ENCODE peak calls at places on chromosome 7, in five cellular contexts. One of them, this sample, is unnamed.

GRCh38 chr7:45940939-45941338 is 19.9 kb upstream of the IGFBP3 start:
- DNase-seq in K562: no peak
- DNase-seq in H1: no peak
- DNase-seq in A549: no peak
- DNase-seq in GM12878: no peak
- DNase-seq in this sample: no peak

GRCh38 chr7:31633894-31634494 is 53.0 kb upstream of the PPP1R17 start:
- DNase-seq in H1: peak
- DNase-seq in A549: peak
- DNase-seq in K562: peak
- DNase-seq in GM12878: no peak
- DNase-seq in this sample: peak

GRCh38 chr7:51310131-51310583 is 6.5 kb downstream of the COBL start:
- DNase-seq in A549: no peak
- DNase-seq in H1: no peak
- DNase-seq in GM12878: no peak
- DNase-seq in K562: no peak
- DNase-seq in this sample: no peak

GRCh38 chr7:117857718-117858117 is 15.5 kb downstream of the CTTNBP2 start:
- DNase-seq in K562: no peak
- DNase-seq in GM12878: no peak
- DNase-seq in H1: no peak
- DNase-seq in A549: no peak
- DNase-seq in this sample: no peak

GRCh38 chr7:101410743-101411476 is 48.2 kb downstream of the COL26A1 start:
- DNase-seq in H1: peak
- DNase-seq in K562: peak
- DNase-seq in GM12878: no peak
- DNase-seq in A549: peak
- DNase-seq in this sample: peak

GRCh38 chr7:125695631-125696030 is 766.0 kb upstream of the POT1 start:
- DNase-seq in H1: no peak
- DNase-seq in K562: no peak
- DNase-seq in A549: no peak
- DNase-seq in GM12878: no peak
- DNase-seq in this sample: no peak

GRCh38 chr7:156773966-156774365 is 119.0 kb downstream of the LMBR1 start:
- DNase-seq in GM12878: no peak
- DNase-seq in A549: no peak
- DNase-seq in K562: no peak
- DNase-seq in H1: no peak
- DNase-seq in this sample: no peak

GRCh38 chr7:104979167-104979841 is 34.7 kb upstream of the KMT2E start:
- DNase-seq in A549: no peak
- DNase-seq in K562: no peak
- DNase-seq in GM12878: no peak
- DNase-seq in H1: no peak
- DNase-seq in this sample: no peak

GRCh38 chr7:5528815-5529442 is 105.3 kb upstream of the TNRC18 start:
- DNase-seq in A549: no peak
- DNase-seq in GM12878: no peak
- DNase-seq in H1: no peak
- DNase-seq in K562: no peak
- DNase-seq in this sample: no peak

GRCh38 chr7:140704205-140704604 is 7.7 kb downstream of the NDUFB2 start:
- DNase-seq in A549: no peak
- DNase-seq in H1: no peak
- DNase-seq in GM12878: no peak
- DNase-seq in K562: no peak
- DNase-seq in this sample: no peak

GRCh38 chr7:85595639-85596268 is 408.9 kb upstream of the SEMA3D start:
- DNase-seq in H1: no peak
- DNase-seq in K562: no peak
- DNase-seq in GM12878: no peak
- DNase-seq in A549: no peak
- DNase-seq in this sample: no peak

GRCh38 chr7:116271980-116272886 is 61.9 kb downstream of the TES start:
- DNase-seq in GM12878: no peak
- DNase-seq in A549: peak
- DNase-seq in H1: no peak
- DNase-seq in K562: no peak
- DNase-seq in this sample: no peak

DNA sequence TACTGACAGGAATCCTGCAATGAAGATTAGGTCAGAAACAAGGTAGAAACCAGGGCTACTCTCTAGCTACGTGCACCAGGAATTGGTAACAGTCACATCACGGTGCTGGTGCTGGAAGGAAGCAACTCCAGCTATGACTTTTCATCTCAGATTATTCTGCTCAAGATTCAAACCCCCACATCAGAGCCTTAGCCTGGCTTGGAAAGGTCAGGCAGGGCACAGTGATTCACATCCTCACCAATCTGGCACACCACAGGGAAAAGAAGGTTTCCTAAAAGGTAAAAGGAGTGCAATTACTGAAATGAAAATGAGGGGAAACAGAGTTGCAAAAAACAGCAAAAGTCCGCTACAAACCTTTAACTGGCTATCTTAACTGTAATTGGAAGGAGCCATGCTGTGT is 240.2 kb upstream of the NPSR1 start:
- DNase-seq in H1: no peak
- DNase-seq in GM12878: no peak
- DNase-seq in A549: no peak
- DNase-seq in K562: no peak
- DNase-seq in this sample: no peak
- TF ChIP-seq KDM1A in H1: no peak
- TF ChIP-seq KDM1A in GM12878: no peak
- TF ChIP-seq KDM1A in A549: no peak
- TF ChIP-seq KDM1A in K562: no peak
- TF ChIP-seq KDM1A in this sample: no peak

GRCh38 chr7:18753972-18754610 is 258.5 kb downstream of the HDAC9 start:
- DNase-seq in H1: no peak
- DNase-seq in K562: no peak
- DNase-seq in GM12878: no peak
- DNase-seq in A549: no peak
- DNase-seq in this sample: no peak
- TF ChIP-seq KDM1A in H1: no peak
- TF ChIP-seq KDM1A in K562: no peak
- TF ChIP-seq KDM1A in GM12878: no peak
- TF ChIP-seq KDM1A in A549: no peak
- TF ChIP-seq KDM1A in this sample: no peak

DNA sequence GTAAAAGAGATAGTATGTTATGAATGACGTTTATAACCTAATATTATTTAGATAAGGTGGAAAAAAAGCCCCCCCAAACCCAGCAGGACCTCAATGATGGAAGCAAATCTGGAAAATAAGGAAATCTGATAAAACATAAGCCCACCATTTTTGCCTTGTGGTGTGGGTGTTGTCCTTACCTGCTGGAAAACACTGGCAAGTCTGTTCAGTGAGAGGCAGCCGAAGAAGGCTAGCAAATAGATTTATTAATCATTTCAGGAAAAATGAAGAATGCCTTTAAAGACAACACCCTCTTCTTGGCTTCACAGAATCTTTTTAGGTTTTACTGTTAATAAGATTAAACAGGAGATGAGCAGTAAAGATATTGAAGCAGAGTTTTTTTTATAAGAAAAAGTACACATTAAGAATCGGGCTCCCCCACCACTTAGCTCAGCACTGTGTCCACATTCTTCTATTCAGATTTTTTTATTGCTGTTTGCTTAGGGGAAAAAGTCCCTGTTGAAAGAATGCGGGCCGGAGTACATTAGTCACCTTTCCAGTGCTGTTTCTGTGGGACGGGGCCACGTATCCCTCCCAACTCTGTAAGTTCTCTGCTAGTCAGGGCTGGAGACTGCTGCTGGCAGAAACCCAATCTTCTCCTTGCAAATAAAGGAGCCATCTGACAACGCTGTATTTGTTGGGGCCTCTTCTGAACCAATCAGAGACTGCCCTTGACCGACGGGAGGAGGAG is 104.1 kb downstream of the EVX1 start:
- DNase-seq in H1: no peak
- DNase-seq in GM12878: no peak
- DNase-seq in K562: no peak
- DNase-seq in A549: peak
- DNase-seq in this sample: peak
- TF ChIP-seq KDM1A in H1: no peak
- TF ChIP-seq KDM1A in GM12878: no peak
- TF ChIP-seq KDM1A in K562: no peak
- TF ChIP-seq KDM1A in A549: no peak
- TF ChIP-seq KDM1A in this sample: no peak

GRCh38 chr7:136714062-136714461 is 154.4 kb upstream of the CHRM2 start:
- DNase-seq in K562: no peak
- DNase-seq in A549: no peak
- DNase-seq in GM12878: no peak
- DNase-seq in H1: no peak
- DNase-seq in this sample: no peak

GRCh38 chr7:136709876-136710275 is 158.6 kb upstream of the CHRM2 start:
- DNase-seq in K562: no peak
- DNase-seq in H1: no peak
- DNase-seq in A549: no peak
- DNase-seq in GM12878: no peak
- DNase-seq in this sample: no peak

DNA sequence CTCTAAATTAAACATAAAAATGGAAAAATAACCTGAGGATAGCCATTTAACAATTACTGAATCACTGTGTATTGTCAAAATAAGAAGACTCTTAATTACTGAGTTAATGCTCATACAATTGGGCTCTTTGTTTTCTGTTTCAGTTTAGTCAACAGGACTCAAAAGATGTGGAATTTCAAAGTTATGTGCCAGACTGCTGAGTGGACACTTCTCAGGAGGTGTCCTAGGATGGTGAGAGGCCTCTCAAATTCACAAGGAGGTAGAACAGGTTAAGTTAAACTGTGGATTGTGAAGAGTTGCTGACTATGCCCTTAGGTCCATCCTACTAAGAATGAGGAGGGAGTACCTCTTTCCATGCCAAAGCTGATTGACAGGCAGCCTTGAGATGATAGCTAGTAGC is 157.7 kb upstream of the CHRM2 start:
- DNase-seq in K562: no peak
- DNase-seq in H1: no peak
- DNase-seq in A549: no peak
- DNase-seq in GM12878: no peak
- DNase-seq in this sample: no peak
- TF ChIP-seq KDM1A in K562: no peak
- TF ChIP-seq KDM1A in H1: no peak
- TF ChIP-seq KDM1A in A549: no peak
- TF ChIP-seq KDM1A in GM12878: no peak
- TF ChIP-seq KDM1A in this sample: no peak

GRCh38 chr7:147756290-147756689 is 834.3 kb upstream of the C7orf33 start:
- DNase-seq in GM12878: no peak
- DNase-seq in H1: no peak
- DNase-seq in K562: no peak
- DNase-seq in A549: no peak
- DNase-seq in this sample: no peak
- TF ChIP-seq KDM1A in GM12878: no peak
- TF ChIP-seq KDM1A in H1: no peak
- TF ChIP-seq KDM1A in K562: no peak
- TF ChIP-seq KDM1A in A549: no peak
- TF ChIP-seq KDM1A in this sample: no peak

GRCh38 chr7:112982441-112983063 is 104.1 kb downstream of the GPR85 start:
- DNase-seq in A549: no peak
- DNase-seq in K562: no peak
- DNase-seq in H1: no peak
- DNase-seq in GM12878: no peak
- DNase-seq in this sample: no peak
- TF ChIP-seq KDM1A in A549: no peak
- TF ChIP-seq KDM1A in K562: no peak
- TF ChIP-seq KDM1A in H1: no peak
- TF ChIP-seq KDM1A in GM12878: no peak
- TF ChIP-seq KDM1A in this sample: no peak

This sample was measured in HepG2.